ENCODE peak calls at places on chromosomes 6 and 20, in six cellular contexts. Y, E, Z, J, T and Q are unnamed samples.

GRCh38 chr6:48628316-48628715 is 517.3 kb upstream of the PTCHD4 start:
- DNase-seq in J (no peak), T (no peak), Y (no peak), Z (no peak), E (no peak), Q (no peak)

GRCh38 chr20:33313686-33314314 is 30.8 kb downstream of the BPIFB1 start:
- DNase-seq in T (peak), J (no peak), E (no peak), Z (no peak), Y (no peak), Q (no peak)

GRCh38 chr6:21653902-21654301 is 60.4 kb downstream of the SOX4 start:
- DNase-seq in Y (no peak), T (peak), Z (no peak), J (no peak), E (no peak), Q (no peak)

GRCh38 chr20:8790442-8791074 is 278.3 kb upstream of the PLCB4 start:
- DNase-seq in J (peak), T (peak), E (no peak), Z (no peak), Y (no peak), Q (peak)

GRCh38 chr6:129050086-129050485 is 167.1 kb downstream of the LAMA2 start:
- DNase-seq in E (no peak), J (no peak), Z (no peak), Y (no peak), T (no peak), Q (no peak)

GRCh38 chr6:67606905-67607828 is 1027.9 kb upstream of the ADGRB3 start:
- DNase-seq in Y (no peak), E (no peak), T (peak), J (no peak), Z (no peak), Q (no peak)

GRCh38 chr20:58893355-58894151 is 41.0 kb downstream of the GNAS start:
- DNase-seq in J (peak), Y (no peak), T (no peak), E (no peak), Z (peak), Q (no peak)

GRCh38 chr6:138817799-138818198 is 21.9 kb downstream of the ECT2L start:
- DNase-seq in T (peak), E (no peak), J (peak), Z (no peak), Y (no peak), Q (no peak)

GRCh38 chr6:41548098-41548840 is 2.1 kb downstream of the FOXP4 start:
- DNase-seq in J (peak), Y (no peak), E (no peak), T (no peak), Z (no peak), Q (no peak)

GRCh38 chr20:34874094-34874654 is 1.5 kb upstream of the GGT7 start:
- DNase-seq in T (peak), Z (peak), J (peak), Y (peak), E (peak), Q (peak)

GRCh38 chr20:22745194-22745500 is 160.8 kb upstream of the FOXA2 start:
- DNase-seq in Y (no peak), J (no peak), T (no peak), E (no peak), Z (no peak), Q (no peak)

GRCh38 chr6:163588211-163588919 is 173.8 kb downstream of the QKI start:
- DNase-seq in J (no peak), E (no peak), T (no peak), Z (no peak), Y (no peak), Q (no peak)

GRCh38 chr6:26088344-26088743 is 1.1 kb downstream of the HFE start:
- DNase-seq in Z (no peak), E (peak), Y (no peak), J (no peak), T (no peak), Q (no peak)

GRCh38 chr6:63816979-63817436 is 181.4 kb downstream of the PHF3 start:
- DNase-seq in T (peak), E (no peak), J (no peak), Y (no peak), Z (no peak), Q (no peak)

GRCh38 chr20:62303327-62304226 is 780 bp downstream of the ADRM1 start:
- DNase-seq in T (peak), E (no peak), Z (no peak), J (peak), Y (no peak), Q (no peak)

GRCh38 chr6:54299542-54300269 is 8.5 kb upstream of the TINAG start:
- DNase-seq in E (no peak), T (no peak), Y (no peak), Z (no peak), J (no peak), Q (no peak)

GRCh38 chr6:108113557-108114519 is 39.3 kb upstream of the OSTM1 start:
- DNase-seq in J (peak), Z (peak), Y (peak), E (peak), T (peak), Q (peak)

GRCh38 chr6:155171109-155171746 is 92.6 kb upstream of the CLDN20 start:
- DNase-seq in Z (peak), J (peak), E (no peak), Y (peak), T (no peak), Q (peak)